ENCODE peak calls at places on chromosomes 1 and 21, in five cellular contexts. One of them, this sample, is unnamed.

GRCh38 chr1:204921855-204922516 is 51.3 kb downstream of the NFASC start:
- DNase-seq in body of pancreas: no peak
- DNase-seq in D341Med: no peak
- DNase-seq in fibroblast of lung: no peak
- DNase-seq in GM04504: no peak
- DNase-seq in this sample: no peak

GRCh38 chr1:169133801-169134558 is 27.5 kb downstream of the ATP1B1 start:
- DNase-seq in body of pancreas: no peak
- DNase-seq in D341Med: no peak
- DNase-seq in fibroblast of lung: peak; percentile 38
- DNase-seq in GM04504: no peak
- DNase-seq in this sample: no peak

GRCh38 chr1:221331263-221332183 is 410.4 kb downstream of the DUSP10 start:
- DNase-seq in body of pancreas: no peak
- DNase-seq in D341Med: no peak
- DNase-seq in fibroblast of lung: no peak
- DNase-seq in GM04504: no peak
- DNase-seq in this sample: no peak

GRCh38 chr1:10160173-10160572 is 50.2 kb upstream of the KIF1B start:
- DNase-seq in body of pancreas: no peak
- DNase-seq in D341Med: no peak
- DNase-seq in fibroblast of lung: no peak
- DNase-seq in GM04504: no peak
- DNase-seq in this sample: no peak

GRCh38 chr1:155910621-155911121 is 478 bp downstream of the RIT1 start:
- DNase-seq in body of pancreas: peak; percentile 22
- DNase-seq in D341Med: peak; percentile 62
- DNase-seq in fibroblast of lung: peak; percentile 58
- DNase-seq in GM04504: no peak
- DNase-seq in this sample: peak; percentile 56

GRCh38 chr1:10341062-10341600 is 57.7 kb upstream of the PGD start:
- DNase-seq in body of pancreas: no peak
- DNase-seq in D341Med: no peak
- DNase-seq in fibroblast of lung: no peak
- DNase-seq in GM04504: no peak
- DNase-seq in this sample: no peak

GRCh38 chr1:163999131-163999530 is 559.9 kb upstream of the PBX1 start:
- DNase-seq in body of pancreas: no peak
- DNase-seq in D341Med: no peak
- DNase-seq in fibroblast of lung: no peak
- DNase-seq in GM04504: no peak
- DNase-seq in this sample: no peak

GRCh38 chr1:154346276-154346914 is 21.1 kb downstream of the ATP8B2 start:
- DNase-seq in body of pancreas: no peak
- DNase-seq in D341Med: no peak
- DNase-seq in fibroblast of lung: no peak
- DNase-seq in GM04504: no peak
- DNase-seq in this sample: no peak

GRCh38 chr21:28754127-28754611 is 238.5 kb downstream of the LTN1 start:
- DNase-seq in body of pancreas: no peak
- DNase-seq in D341Med: no peak
- DNase-seq in fibroblast of lung: peak; percentile 93
- DNase-seq in GM04504: no peak
- DNase-seq in this sample: peak; percentile 56

GRCh38 chr1:111596499-111596898 is 23.1 kb upstream of the RAP1A start:
- DNase-seq in body of pancreas: no peak
- DNase-seq in D341Med: no peak
- DNase-seq in fibroblast of lung: no peak
- DNase-seq in GM04504: no peak
- DNase-seq in this sample: no peak

GRCh38 chr21:42262826-42263225 is 43.9 kb downstream of the ABCG1 start:
- DNase-seq in body of pancreas: peak; percentile 91
- DNase-seq in D341Med: no peak
- DNase-seq in fibroblast of lung: peak; percentile 41
- DNase-seq in GM04504: no peak
- DNase-seq in this sample: peak; percentile 46

GRCh38 chr1:234925440-234926251 is 203.0 kb downstream of the TOMM20 start:
- DNase-seq in body of pancreas: peak; percentile 51
- DNase-seq in D341Med: no peak
- DNase-seq in fibroblast of lung: peak; percentile 98
- DNase-seq in GM04504: peak; percentile 98
- DNase-seq in this sample: peak; percentile 87

GRCh38 chr1:23376890-23377811 is 7.5 kb upstream of the ZNF436 start:
- DNase-seq in body of pancreas: peak; percentile 31
- DNase-seq in D341Med: no peak
- DNase-seq in fibroblast of lung: peak; percentile 75
- DNase-seq in GM04504: peak; percentile 62
- DNase-seq in this sample: peak; percentile 49

GRCh38 chr1:184879876-184880275 is 94.4 kb downstream of the NIBAN1 start:
- DNase-seq in body of pancreas: peak; percentile 40
- DNase-seq in D341Med: no peak
- DNase-seq in fibroblast of lung: no peak
- DNase-seq in GM04504: no peak
- DNase-seq in this sample: no peak